ENCODE peak calls at places on chromosomes 4 and X, in six cellular contexts. H, B, G, C, N and J are unnamed samples.

GRCh38 chrX:74493806-74494205 is 72.5 kb downstream of the SLC16A2 start:
- DNase-seq in H (no peak), B (no peak), G (no peak), C (no peak), N (no peak), J (no peak)

GRCh38 chrX:69186651-69187050 is 21.4 kb upstream of the PJA1 start:
- DNase-seq in H (no peak), B (no peak), G (no peak), C (no peak), N (no peak), J (no peak)

GRCh38 chrX:57929373-57929772 is 19.1 kb upstream of the ZXDA start:
- DNase-seq in H (peak), B (no peak), G (peak), C (no peak), N (no peak), J (no peak)

GRCh38 chr4:170391066-170391754 is 301.5 kb upstream of the AADAT start:
- DNase-seq in H (peak), B (no peak), G (no peak), C (no peak), N (no peak), J (peak)

GRCh38 chrX:81120936-81121351 is 80.8 kb downstream of the HMGN5 start:
- DNase-seq in H (peak), B (peak), G (no peak), C (peak), N (no peak), J (peak)

GRCh38 chr4:54281060-54281781 is 52.1 kb downstream of the PDGFRA start:
- DNase-seq in H (peak), B (peak), G (no peak), C (peak), N (peak), J (peak)

GRCh38 chr4:17812125-17812524 is 1.3 kb downstream of the NCAPG start:
- DNase-seq in H (no peak), B (no peak), G (no peak), C (no peak), N (no peak), J (no peak)

GRCh38 chr4:78056265-78057129 is 626 bp upstream of the FRAS1 start:
- DNase-seq in H (peak), B (peak), G (peak), C (peak), N (no peak), J (peak)

GRCh38 chrX:74372272-74372671 is 49.0 kb upstream of the SLC16A2 start:
- DNase-seq in H (peak), B (no peak), G (no peak), C (no peak), N (no peak), J (no peak)

GRCh38 chr4:8615921-8616787 is 23.6 kb downstream of the CPZ start:
- DNase-seq in H (no peak), B (no peak), G (no peak), C (no peak), N (no peak), J (no peak)

GRCh38 chr4:119752936-119753335 is 124.3 kb upstream of the PDE5A start:
- DNase-seq in H (no peak), B (no peak), G (no peak), C (no peak), N (no peak), J (no peak)

GRCh38 chr4:119750048-119750447 is 121.4 kb upstream of the PDE5A start:
- DNase-seq in H (no peak), B (no peak), G (no peak), C (no peak), N (no peak), J (no peak)

GRCh38 chr4:119746951-119747350 is 118.3 kb upstream of the PDE5A start:
- DNase-seq in H (no peak), B (no peak), G (no peak), C (no peak), N (no peak), J (no peak)

GRCh38 chr4:119748853-119749252 is 120.2 kb upstream of the PDE5A start:
- DNase-seq in H (no peak), B (no peak), G (no peak), C (no peak), N (no peak), J (no peak)

DNA sequence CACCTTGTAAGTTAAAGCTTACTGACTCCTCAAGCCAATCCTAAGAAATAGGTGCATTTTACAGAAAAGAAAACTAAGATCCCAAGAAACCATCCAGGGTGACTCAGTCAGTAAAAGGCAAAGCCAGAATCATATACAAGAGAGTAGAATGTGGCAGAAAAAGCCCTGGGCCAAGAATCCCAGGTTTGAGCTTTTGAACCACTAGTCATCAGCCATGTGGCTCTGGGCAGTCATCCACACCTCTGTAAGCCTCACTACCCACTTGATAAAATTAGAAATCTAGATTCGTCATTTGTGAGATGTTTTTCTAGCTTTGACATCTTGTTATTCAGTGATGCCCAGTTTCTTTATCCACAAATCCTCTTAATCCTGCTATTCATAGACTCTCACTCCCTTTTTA is 122.2 kb upstream of the PDE5A start:
- DNase-seq in H (no peak), B (no peak), G (no peak), C (no peak), N (no peak), J (peak)
- H3K4me3 ChIP-seq in H (no peak), B (no peak), G (no peak), C (no peak), N (no peak), J (no peak)

GRCh38 chr4:132642196-132642817 is 506.8 kb upstream of the PCDH10 start:
- DNase-seq in H (peak), B (no peak), G (peak), C (no peak), N (peak), J (peak)
- TF ChIP-seq CTCF in H (peak), B (peak), G (peak), C (peak), N (peak), J (peak)

GRCh38 chr4:68872442-68873217 is 56.8 kb downstream of the UGT2B10 start:
- DNase-seq in H (peak), B (no peak), G (no peak), C (no peak), N (no peak), J (no peak)
- H3K4me3 ChIP-seq in H (no peak), B (no peak), G (no peak), C (no peak), N (no peak), J (no peak)

DNA sequence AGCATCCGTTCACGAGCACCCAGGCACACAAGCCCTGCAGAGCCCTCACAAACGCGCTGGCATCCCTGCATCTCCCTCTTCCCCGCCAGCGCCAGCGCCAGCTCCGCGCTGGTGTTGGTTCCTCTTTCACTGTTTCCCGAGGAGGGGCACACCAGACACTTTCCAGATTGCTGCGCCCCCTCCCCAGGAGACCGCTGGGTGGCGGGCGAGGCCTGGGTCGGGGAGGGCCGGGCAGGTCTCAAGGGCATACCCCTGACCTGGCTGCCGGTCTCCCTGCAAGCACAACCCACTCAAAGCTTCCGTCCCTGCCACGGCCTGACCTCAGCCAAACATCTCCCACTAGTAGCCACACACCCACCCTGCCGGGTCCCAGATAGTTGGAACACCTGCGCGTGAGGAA is 2.2 kb upstream of the NKX1-1 start:
- DNase-seq in H (no peak), B (no peak), G (no peak), C (peak), N (no peak), J (no peak)
- TF ChIP-seq CTCF in H (no peak), B (no peak), G (no peak), C (no peak), N (no peak), J (no peak)

GRCh38 chrX:153734871-153735270 is 10.2 kb downstream of the ABCD1 start:
- DNase-seq in H (no peak), B (no peak), G (no peak), C (no peak), N (no peak), J (no peak)

GRCh38 chrX:153738056-153738605 is 13.5 kb downstream of the ABCD1 start:
- DNase-seq in H (no peak), B (no peak), G (no peak), C (no peak), N (no peak), J (no peak)

GRCh38 chrX:153736871-153737441 is 12.3 kb downstream of the ABCD1 start:
- DNase-seq in H (no peak), B (no peak), G (no peak), C (no peak), N (no peak), J (no peak)

GRCh38 chrX:153735274-153735673 is 10.6 kb downstream of the ABCD1 start:
- DNase-seq in H (peak), B (no peak), G (no peak), C (no peak), N (no peak), J (no peak)

DNA sequence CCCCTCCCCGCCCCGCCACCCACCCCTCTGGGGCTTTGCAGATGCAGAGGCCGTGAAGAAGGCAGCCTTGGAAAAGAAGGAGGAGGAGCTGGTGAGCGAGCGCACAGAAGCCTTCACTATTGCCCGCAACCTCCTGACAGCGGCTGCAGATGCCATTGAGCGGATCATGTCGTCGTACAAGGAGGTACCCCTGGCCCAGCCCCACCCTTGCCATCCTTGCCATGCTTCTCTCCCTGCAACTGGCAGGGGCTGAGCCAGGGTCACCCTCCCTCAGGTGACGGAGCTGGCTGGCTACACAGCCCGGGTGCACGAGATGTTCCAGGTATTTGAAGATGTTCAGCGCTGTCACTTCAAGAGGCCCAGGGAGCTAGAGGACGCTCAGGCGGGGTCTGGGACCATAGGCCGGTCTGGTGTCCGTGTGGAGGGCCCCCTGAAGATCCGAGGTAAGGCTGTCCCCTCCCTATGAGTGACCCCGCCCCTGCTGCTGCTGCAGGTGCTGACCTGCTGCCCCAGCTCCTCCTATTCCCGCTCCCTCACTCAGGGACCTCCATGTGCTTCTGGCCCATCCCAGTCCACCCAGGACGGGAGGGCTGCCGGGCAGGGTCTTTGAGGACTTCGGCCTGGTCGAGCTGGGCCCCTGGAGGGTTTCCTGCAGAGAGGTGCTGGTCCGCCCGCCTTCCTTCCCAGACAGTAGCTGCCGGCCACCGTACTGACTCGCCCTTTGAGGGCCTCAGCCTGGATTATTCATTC is 11.6 kb downstream of the ABCD1 start:
- DNase-seq in H (no peak), B (no peak), G (no peak), C (no peak), N (no peak), J (no peak)
- H3K4me3 ChIP-seq in H (no peak), B (no peak), G (no peak), C (no peak), N (no peak), J (no peak)

DNA sequence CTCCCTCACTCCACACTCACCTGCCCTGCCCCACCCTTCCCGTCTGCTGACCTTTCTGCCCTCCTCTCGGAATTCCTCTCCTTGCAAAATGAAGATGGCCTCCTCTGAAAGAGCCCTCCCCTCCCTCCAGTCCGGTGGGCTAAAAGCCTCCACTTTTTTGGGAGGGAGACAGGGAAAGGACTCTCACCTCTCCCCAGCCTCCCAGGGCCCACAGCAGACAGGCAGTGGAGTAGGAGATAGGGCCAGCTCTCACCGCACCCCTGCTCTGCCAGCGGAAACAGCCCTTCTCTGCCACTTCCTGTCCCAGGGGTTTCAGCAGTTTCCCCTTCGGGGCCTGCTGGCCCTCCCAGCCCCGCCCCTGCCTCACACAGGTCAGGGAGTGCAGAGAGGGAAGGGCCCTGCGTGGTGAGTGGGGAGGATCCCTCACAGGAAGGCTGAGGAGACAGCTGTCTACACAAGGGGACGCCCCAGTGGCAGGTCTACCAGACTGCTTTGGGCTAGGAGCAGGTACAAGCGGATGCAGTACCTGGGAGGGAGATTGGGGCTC is 18.2 kb downstream of the ELF4 start:
- DNase-seq in H (no peak), B (no peak), G (no peak), C (peak), N (no peak), J (no peak)
- TF ChIP-seq CTCF in H (no peak), B (no peak), G (no peak), C (no peak), N (no peak), J (no peak)

DNA sequence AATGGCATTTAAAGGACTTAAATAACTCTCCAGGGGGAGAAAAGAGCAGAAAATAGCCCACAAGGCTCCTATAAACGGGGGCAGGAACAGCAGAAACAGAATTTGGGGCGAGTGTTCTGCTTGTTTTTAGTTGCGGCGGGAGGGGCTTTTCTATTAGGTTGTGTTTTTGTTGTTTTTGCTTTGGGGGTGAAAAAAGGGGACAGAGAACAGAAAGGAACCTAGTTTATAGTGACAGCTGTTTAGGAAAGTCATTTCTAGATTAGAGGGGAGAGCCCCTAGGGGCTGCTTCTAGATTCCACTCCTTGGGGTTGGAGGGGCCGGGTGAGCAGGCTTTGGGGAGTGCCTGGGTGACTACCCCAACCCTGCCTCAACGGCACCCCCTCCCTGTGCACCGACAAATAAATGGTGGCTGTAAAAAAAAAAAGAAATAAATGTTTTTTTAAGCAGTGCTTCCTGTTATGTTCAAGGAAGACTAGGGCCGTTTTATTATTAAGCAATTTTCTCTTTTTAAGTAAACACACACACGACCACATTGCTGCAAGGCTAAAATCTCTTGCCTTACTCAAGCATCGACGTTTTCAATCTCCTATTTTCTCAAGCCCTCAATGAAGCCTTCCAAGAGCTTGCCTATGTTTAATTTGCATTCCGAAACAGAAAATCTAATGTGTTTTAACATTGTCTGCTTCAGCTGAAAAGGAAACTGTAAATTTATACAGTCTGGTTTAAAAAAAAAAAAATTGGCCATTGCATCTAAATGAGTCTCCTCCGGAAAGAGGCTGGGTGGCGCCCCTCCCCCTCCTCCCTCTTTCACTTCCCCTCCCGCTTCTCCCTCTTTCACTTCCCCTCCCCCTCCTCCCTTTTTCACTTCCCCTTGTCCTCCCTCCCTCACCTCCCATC is 123.3 kb upstream of the TBL1X start:
- DNase-seq in H (no peak), B (peak), G (no peak), C (peak), N (no peak), J (no peak)
- H3K4me3 ChIP-seq in H (no peak), B (no peak), G (no peak), C (peak), N (peak), J (no peak)

GRCh38 chr4:112910109-112910736 is 139.2 kb upstream of the ANK2 start:
- DNase-seq in H (no peak), B (no peak), G (no peak), C (no peak), N (no peak), J (peak)
- TF ChIP-seq CTCF in H (no peak), B (no peak), G (no peak), C (no peak), N (no peak), J (peak)